ENCODE peak calls at places on chromosomes 7 and 10, in five cellular contexts. Y, I, Z, P and A are unnamed samples.

GRCh38 chr7:134186801-134187200 is 59.7 kb downstream of the LRGUK start:
- DNase-seq in Y (peak), I (no peak), Z (peak), P (no peak), A (no peak)

GRCh38 chr10:36096571-36096970 is 454.5 kb upstream of the FZD8 start:
- DNase-seq in Y (peak), I (no peak), Z (peak), P (no peak), A (no peak)

GRCh38 chr10:19845963-19846362 is 29.7 kb downstream of the PLXDC2 start:
- DNase-seq in Y (peak), I (no peak), Z (peak), P (no peak), A (no peak)

GRCh38 chr7:127650842-127651555 is 995 bp upstream of the SND1 start:
- DNase-seq in Y (no peak), I (no peak), Z (peak), P (peak), A (peak)

GRCh38 chr10:58436071-58436470 is 50.9 kb downstream of the TFAM start:
- DNase-seq in Y (peak), I (no peak), Z (peak), P (no peak), A (no peak)

GRCh38 chr7:99624487-99624886 is 7.7 kb downstream of the ZSCAN25 start:
- DNase-seq in Y (no peak), I (no peak), Z (no peak), P (no peak), A (no peak)

GRCh38 chr10:24272374-24272773 is 63.4 kb downstream of the KIAA1217 start:
- DNase-seq in Y (peak), I (no peak), Z (peak), P (no peak), A (no peak)

GRCh38 chr7:101277155-101277554 is 32.3 kb upstream of the FIS1 start:
- DNase-seq in Y (no peak), I (no peak), Z (no peak), P (no peak), A (no peak)

GRCh38 chr7:140022582-140023211 is 40.1 kb downstream of the PARP12 start:
- DNase-seq in Y (peak), I (no peak), Z (no peak), P (no peak), A (no peak)

GRCh38 chr7:113083132-113083833 is 3.3 kb downstream of the GPR85 start:
- DNase-seq in Y (no peak), I (no peak), Z (no peak), P (no peak), A (no peak)

GRCh38 chr10:54284526-54285193 is 516.4 kb downstream of the PCDH15 start:
- DNase-seq in Y (no peak), I (no peak), Z (peak), P (no peak), A (no peak)

GRCh38 chr7:84714765-84715164 is 472.1 kb downstream of the SEMA3D start:
- DNase-seq in Y (no peak), I (no peak), Z (no peak), P (no peak), A (no peak)

GRCh38 chr7:133940368-133940767 is 186.8 kb upstream of the LRGUK start:
- DNase-seq in Y (no peak), I (no peak), Z (no peak), P (no peak), A (no peak)

GRCh38 chr10:130498934-130499333 is 362.7 kb downstream of the GLRX3 start:
- DNase-seq in Y (no peak), I (no peak), Z (no peak), P (no peak), A (no peak)

GRCh38 chr10:30820282-30820991 is 190.9 kb upstream of the LYZL2 start:
- DNase-seq in Y (peak), I (no peak), Z (peak), P (no peak), A (no peak)

GRCh38 chr7:44286182-44286617 is 39.2 kb downstream of the CAMK2B start:
- DNase-seq in Y (no peak), I (peak), Z (no peak), P (no peak), A (no peak)

GRCh38 chr7:115340828-115341227 is 418.9 kb downstream of the MDFIC start:
- DNase-seq in Y (peak), I (no peak), Z (peak), P (no peak), A (no peak)
- TF ChIP-seq CTCF in Y (peak), I (no peak), Z (peak), P (no peak), A (no peak)

DNA sequence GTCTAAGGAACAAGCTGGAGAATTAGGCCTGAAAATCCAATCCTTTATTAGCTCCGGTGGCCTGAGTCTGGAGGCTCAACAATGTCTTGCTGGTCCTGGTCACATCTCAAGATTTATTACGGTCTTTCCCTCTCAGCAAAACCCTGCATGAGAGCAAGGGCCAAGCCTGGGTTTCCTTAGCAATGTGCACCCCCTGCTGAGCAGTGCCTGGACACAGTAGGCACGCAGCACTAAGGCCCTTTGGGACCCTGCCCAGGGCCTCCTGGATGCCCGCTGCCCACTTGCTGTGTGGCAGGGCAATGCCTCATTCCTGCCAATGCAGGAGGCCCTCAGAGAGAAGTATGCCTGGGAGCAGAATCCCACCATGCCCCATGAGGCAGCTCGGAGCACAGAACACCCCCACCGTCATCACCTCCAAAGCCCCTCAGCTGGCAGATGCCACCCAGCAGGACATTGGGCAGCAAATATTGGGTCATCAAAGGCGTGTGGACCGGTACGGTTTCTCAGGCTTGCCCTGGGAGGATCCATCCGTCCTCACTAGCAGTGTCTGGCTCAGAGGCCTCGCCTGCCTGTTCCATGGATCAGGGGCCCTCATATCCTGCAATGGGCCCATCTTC is 156.4 kb downstream of the OAT start:
- DNase-seq in Y (no peak), I (no peak), Z (no peak), P (no peak), A (no peak)
- TF ChIP-seq CTCF in Y (no peak), I (peak), Z (no peak), P (no peak), A (peak)

DNA sequence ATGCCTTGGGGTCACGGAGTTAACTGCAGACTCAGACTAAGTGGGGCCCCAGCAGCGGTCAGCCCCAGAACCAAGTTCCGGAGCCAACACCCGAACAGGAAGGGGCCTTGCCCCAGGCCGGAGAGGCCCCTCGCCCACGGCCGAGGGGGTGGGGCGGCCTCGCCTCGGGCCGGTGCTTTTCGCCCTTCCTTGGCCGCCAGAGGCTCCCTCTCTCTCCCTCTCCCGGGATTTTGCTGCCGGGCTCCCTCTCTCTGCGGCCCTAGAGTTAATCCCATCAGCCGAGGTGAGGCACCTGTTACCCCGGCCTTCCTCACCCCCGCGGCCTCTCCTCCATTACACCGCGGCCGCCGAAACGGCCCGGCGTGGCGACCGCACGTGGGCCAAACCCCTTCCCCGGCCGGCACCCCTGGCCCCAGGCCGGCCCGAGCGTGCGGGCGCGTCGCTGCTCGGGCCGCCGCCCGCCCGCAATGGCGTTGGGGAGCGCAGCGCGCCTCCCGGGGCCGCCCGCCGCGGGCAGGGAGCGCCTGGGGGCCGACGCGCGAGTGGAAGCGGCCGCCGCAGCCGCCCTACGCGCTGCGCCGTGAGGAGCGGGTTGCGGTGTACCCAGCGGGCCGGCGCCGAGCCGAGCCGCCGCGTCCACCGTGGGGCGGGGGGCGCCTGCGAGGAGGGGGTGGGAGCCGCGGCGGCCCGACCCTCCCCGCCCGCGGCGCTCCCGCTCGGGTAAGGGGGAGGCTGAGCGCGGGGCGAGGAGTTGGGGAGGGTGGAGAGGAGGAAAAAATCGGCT is at the start of gene PPP1R9A:
- DNase-seq in Y (no peak), I (peak), Z (peak), P (peak), A (peak)
- TF ChIP-seq CTCF in Y (peak), I (peak), Z (peak), P (no peak), A (no peak)

GRCh38 chr7:3197567-3198212 is 103.4 kb upstream of the SDK1 start:
- DNase-seq in Y (no peak), I (no peak), Z (no peak), P (no peak), A (no peak)

GRCh38 chr7:3201306-3201705 is 99.7 kb upstream of the SDK1 start:
- DNase-seq in Y (no peak), I (no peak), Z (no peak), P (no peak), A (no peak)

GRCh38 chr7:3198316-3198715 is 102.7 kb upstream of the SDK1 start:
- DNase-seq in Y (no peak), I (no peak), Z (no peak), P (no peak), A (no peak)

GRCh38 chr7:3201937-3202715 is 98.9 kb upstream of the SDK1 start:
- DNase-seq in Y (peak), I (no peak), Z (no peak), P (no peak), A (no peak)

GRCh38 chr7:3200504-3200903 is 100.5 kb upstream of the SDK1 start:
- DNase-seq in Y (peak), I (no peak), Z (peak), P (peak), A (peak)
- TF ChIP-seq CTCF in Y (peak), I (peak), Z (peak), P (peak), A (peak)

DNA sequence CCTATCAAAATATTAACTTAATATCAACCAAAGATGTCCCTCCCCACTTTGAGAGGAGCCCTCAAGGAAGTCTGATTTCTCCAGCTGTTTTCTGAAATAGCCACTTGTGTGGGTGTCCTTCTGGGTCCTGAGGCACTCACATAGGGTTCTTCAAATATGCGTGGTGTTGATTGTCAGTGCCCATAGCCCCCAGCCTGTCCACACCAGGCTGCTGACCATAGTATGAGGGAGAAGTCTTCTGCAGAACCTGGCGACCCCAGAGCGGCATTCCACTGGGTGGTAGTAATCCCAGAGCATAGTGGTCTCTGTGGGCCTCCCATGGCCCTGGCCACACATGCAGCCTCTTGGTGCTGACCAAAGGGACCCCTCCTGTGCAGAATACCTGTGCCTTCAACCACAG is 82.7 kb upstream of the MACROH2A2 start:
- DNase-seq in Y (no peak), I (no peak), Z (no peak), P (no peak), A (no peak)
- TF ChIP-seq CTCF in Y (no peak), I (no peak), Z (no peak), P (no peak), A (no peak)

GRCh38 chr7:96199421-96199820 is 122.5 kb downstream of the SLC25A13 start:
- DNase-seq in Y (peak), I (no peak), Z (peak), P (no peak), A (no peak)
- TF ChIP-seq CTCF in Y (no peak), I (no peak), Z (no peak), P (no peak), A (no peak)

GRCh38 chr7:74051629-74052410 is 23.8 kb downstream of the ELN start:
- DNase-seq in Y (peak), I (no peak), Z (no peak), P (no peak), A (no peak)
- TF ChIP-seq CTCF in Y (peak), I (peak), Z (peak), P (peak), A (peak)